ENCODE peak calls at places on chromosomes 1 and 21, in ten cellular contexts. F is hippocampal formation; R is central memory CD8-positive, alpha-beta T cell; Q is NCI-H1694 treated with DMSO at 0.1 percent for 48 hours; I is EH; E is cerebellar cortex; U is Caco-2; V is fibroblast of lung; W is endothelial cell; M is T-helper 9 cell. L is an unnamed sample.

GRCh38 chr1:175192111-175192629 is 406 bp downstream of the KIAA0040 start:
- DNase-seq in R (no peak), U (no peak), W (no peak), M (peak), E (peak), I (peak), Q (peak), F (no peak), V (no peak), L (peak)

GRCh38 chr1:1426961-1427934 is 6.2 kb upstream of the ANKRD65 start:
- DNase-seq in R (no peak), V (no peak), W (no peak), M (no peak), Q (peak), E (no peak), U (no peak), I (peak), F (peak), L (no peak)

GRCh38 chr1:52127181-52128175 is 14.4 kb upstream of the ZFYVE9 start:
- DNase-seq in W (peak), M (no peak), F (peak), V (peak), I (peak), U (peak), R (no peak), Q (peak), E (peak), L (peak)

GRCh38 chr21:25385912-25386474 is 221.3 kb downstream of the MRPL39 start:
- DNase-seq in R (no peak), F (no peak), M (no peak), U (peak), V (peak), E (peak), I (peak), Q (peak), W (peak), L (peak)

GRCh38 chr1:228940526-228940925 is 205.2 kb downstream of the RHOU start:
- DNase-seq in M (no peak), F (no peak), Q (no peak), I (no peak), E (no peak), U (no peak), V (no peak), R (no peak), W (no peak), L (no peak)

GRCh38 chr1:168972887-168973286 is 133.6 kb upstream of the ATP1B1 start:
- DNase-seq in U (no peak), I (no peak), W (no peak), M (no peak), F (no peak), V (no peak), E (no peak), R (no peak), Q (peak), L (no peak)

GRCh38 chr1:201530741-201531521 is 8.0 kb upstream of the NAV1 start:
- DNase-seq in F (peak), E (peak), W (peak), U (peak), R (no peak), M (no peak), V (peak), I (peak), Q (peak), L (peak)

GRCh38 chr1:223430221-223430620 is 37.0 kb downstream of the CCDC185 start:
- DNase-seq in R (no peak), F (no peak), W (no peak), Q (no peak), E (peak), U (no peak), V (no peak), I (no peak), M (no peak), L (no peak)

GRCh38 chr1:66446261-66447001 is 87.5 kb upstream of the SGIP1 start:
- DNase-seq in F (no peak), E (peak), M (no peak), V (peak), I (peak), Q (peak), R (peak), U (no peak), W (peak), L (peak)

GRCh38 chr1:33085332-33085731 is 4.4 kb downstream of the AZIN2 start:
- DNase-seq in V (no peak), M (no peak), Q (no peak), E (no peak), I (no peak), R (no peak), F (no peak), U (no peak), W (no peak), L (no peak)

GRCh38 chr1:220843481-220844011 is 35.7 kb upstream of the HLX start:
- DNase-seq in I (peak), W (no peak), V (peak), U (no peak), F (no peak), E (peak), Q (no peak), M (no peak), R (no peak), L (no peak)

GRCh38 chr1:90722874-90723273 is 5.8 kb upstream of the BARHL2 start:
- DNase-seq in I (no peak), E (peak), F (no peak), Q (no peak), W (no peak), V (no peak), R (no peak), M (no peak), U (no peak), L (no peak)

GRCh38 chr1:107695341-107695740 is 269.6 kb downstream of the VAV3 start:
- DNase-seq in I (no peak), V (no peak), M (no peak), W (no peak), E (no peak), Q (no peak), F (no peak), U (no peak), R (no peak), L (no peak)

GRCh38 chr1:87410771-87411170 is 82.1 kb downstream of the LMO4 start:
- DNase-seq in I (peak), V (peak), R (no peak), U (no peak), Q (no peak), E (peak), F (peak), W (no peak), M (no peak), L (no peak)

GRCh38 chr1:207822602-207823451 is 71.0 kb downstream of the CD46 start:
- DNase-seq in E (peak), U (peak), V (peak), R (peak), W (no peak), Q (no peak), M (peak), F (peak), I (peak), L (peak)

GRCh38 chr21:46599251-46599572 is 5.7 kb downstream of the S100B start:
- DNase-seq in V (peak), F (no peak), Q (no peak), W (peak), M (no peak), E (no peak), I (peak), R (no peak), U (no peak), L (peak)

GRCh38 chr1:6052543-6053205 is 7.0 kb downstream of the KCNAB2 start:
- DNase-seq in M (peak), F (peak), I (peak), R (peak), Q (peak), W (peak), U (no peak), E (peak), V (peak), L (peak)

GRCh38 chr1:181119076-181119989 is 30.8 kb downstream of the IER5 start:
- DNase-seq in M (no peak), U (peak), R (no peak), Q (no peak), E (no peak), I (peak), V (no peak), W (no peak), F (no peak), L (peak)

GRCh38 chr1:15678578-15678977 is 5.5 kb upstream of the PLEKHM2 start:
- DNase-seq in M (no peak), R (no peak), E (no peak), U (peak), V (peak), Q (no peak), W (no peak), I (peak), F (no peak), L (peak)

GRCh38 chr1:15848143-15848928 is 829 bp downstream of the SPEN start:
- DNase-seq in E (peak), U (no peak), W (peak), F (peak), Q (no peak), V (no peak), I (peak), M (peak), R (peak), L (no peak)

GRCh38 chr1:202197670-202198359 is 4.2 kb downstream of the LGR6 start:
- DNase-seq in W (no peak), E (no peak), R (peak), V (no peak), I (no peak), U (no peak), F (no peak), M (no peak), Q (no peak), L (no peak)

GRCh38 chr1:59057211-59057694 is 239.6 kb upstream of the FGGY start:
- DNase-seq in E (no peak), U (no peak), M (no peak), Q (no peak), F (no peak), V (peak), I (peak), W (peak), R (no peak), L (peak)

GRCh38 chr1:38213720-38214367 is 167.3 kb upstream of the POU3F1 start:
- DNase-seq in U (no peak), F (no peak), M (no peak), R (no peak), E (no peak), V (no peak), W (no peak), I (no peak), Q (no peak), L (no peak)

GRCh38 chr1:59673575-59674467 is 140.9 kb upstream of the HOOK1 start:
- DNase-seq in E (no peak), U (peak), R (no peak), M (no peak), I (no peak), W (no peak), F (no peak), Q (no peak), V (no peak), L (no peak)

GRCh38 chr1:164771001-164771550 is 212.1 kb downstream of the PBX1 start:
- DNase-seq in Q (no peak), E (no peak), I (peak), M (no peak), V (no peak), F (no peak), U (no peak), W (no peak), R (no peak), L (no peak)

GRCh38 chr1:244414543-244414942 is 37.2 kb downstream of the ADSS2 start:
- DNase-seq in V (peak), Q (no peak), I (peak), M (no peak), R (no peak), E (no peak), F (no peak), W (no peak), U (no peak), L (peak)

GRCh38 chr1:198018529-198018928 is 101.4 kb downstream of the LHX9 start:
- DNase-seq in Q (no peak), W (no peak), E (no peak), I (peak), U (no peak), F (no peak), V (peak), R (no peak), M (no peak), L (peak)

GRCh38 chr1:91699339-91699970 is 186.5 kb downstream of the TGFBR3 start:
- DNase-seq in V (peak), M (no peak), W (no peak), R (no peak), U (no peak), F (no peak), E (no peak), I (peak), Q (no peak), L (no peak)

GRCh38 chr1:111471012-111471411 is 2.8 kb upstream of the C1orf162 start:
- DNase-seq in V (no peak), F (no peak), E (no peak), Q (no peak), W (no peak), M (peak), U (no peak), R (peak), I (no peak), L (no peak)

GRCh38 chr1:10704383-10704882 is 92.0 kb downstream of the CASZ1 start:
- DNase-seq in V (no peak), M (no peak), E (no peak), Q (no peak), I (no peak), F (no peak), W (peak), R (no peak), U (no peak), L (peak)

GRCh38 chr1:60920561-60920960 is 161.8 kb upstream of the NFIA start:
- DNase-seq in Q (no peak), F (no peak), W (no peak), U (no peak), E (no peak), I (no peak), V (no peak), R (no peak), M (no peak), L (no peak)

GRCh38 chr1:109643385-109644230 is 12.3 kb upstream of the GSTM4 start:
- DNase-seq in I (peak), W (peak), R (peak), U (peak), Q (peak), F (peak), M (peak), E (peak), V (peak), L (no peak)

GRCh38 chr21:36059823-36060158 is 535 bp downstream of the SETD4 start:
- DNase-seq in E (no peak), Q (no peak), F (no peak), I (no peak), R (no peak), U (peak), V (no peak), M (no peak), W (peak), L (no peak)

GRCh38 chr1:51558375-51558924 is 39.4 kb upstream of the EPS15 start:
- DNase-seq in U (peak), Q (no peak), E (no peak), W (no peak), R (no peak), M (no peak), I (peak), V (peak), F (no peak), L (peak)

GRCh38 chr21:44497641-44498243 is 42.3 kb downstream of the KRTAP10-1 start:
- DNase-seq in M (no peak), U (no peak), E (no peak), R (no peak), F (no peak), W (no peak), V (peak), I (no peak), Q (no peak), L (no peak)

GRCh38 chr1:114756949-114757454 is 782 bp downstream of the CSDE1 start:
- DNase-seq in M (peak), R (no peak), I (peak), F (no peak), V (peak), E (no peak), Q (peak), W (peak), U (no peak), L (no peak)

GRCh38 chr1:8055973-8056372 is 29.9 kb upstream of the ERRFI1 start:
- DNase-seq in V (peak), F (no peak), W (no peak), Q (no peak), M (no peak), E (no peak), U (no peak), R (no peak), I (peak), L (no peak)

L was measured in Caki2.